ENCODE peak calls at places on chromosomes 13 and 19, in five cellular contexts. One of them, this sample, is unnamed.

GRCh38 chr19:18401580-18402112 is 4.2 kb upstream of the LRRC25 start:
- DNase-seq in frontal cortex: no peak
- DNase-seq in Calu3: peak; percentile 69
- DNase-seq in astrocyte of the spinal cord: peak; percentile 57
- DNase-seq in naive thymus-derived CD8-positive, alpha-beta T cell: no peak
- DNase-seq in this sample: no peak

GRCh38 chr13:30466841-30467252 is 1.1 kb upstream of the HMGB1 start:
- DNase-seq in frontal cortex: no peak
- DNase-seq in Calu3: no peak
- DNase-seq in naive thymus-derived CD8-positive, alpha-beta T cell: no peak
- DNase-seq in astrocyte of the spinal cord: peak; percentile 27
- DNase-seq in this sample: no peak

GRCh38 chr13:95123726-95124125 is 177.5 kb downstream of the ABCC4 start:
- DNase-seq in frontal cortex: no peak
- DNase-seq in astrocyte of the spinal cord: no peak
- DNase-seq in Calu3: no peak
- DNase-seq in naive thymus-derived CD8-positive, alpha-beta T cell: no peak
- DNase-seq in this sample: no peak

GRCh38 chr13:67023088-67023893 is 206.8 kb downstream of the PCDH9 start:
- DNase-seq in Calu3: peak; percentile 3
- DNase-seq in frontal cortex: no peak
- DNase-seq in astrocyte of the spinal cord: peak; percentile 96
- DNase-seq in naive thymus-derived CD8-positive, alpha-beta T cell: no peak
- DNase-seq in this sample: peak; percentile 50

GRCh38 chr13:76189882-76190519 is 553.9 kb downstream of the LMO7 start:
- DNase-seq in naive thymus-derived CD8-positive, alpha-beta T cell: no peak
- DNase-seq in astrocyte of the spinal cord: no peak
- DNase-seq in Calu3: no peak
- DNase-seq in frontal cortex: no peak
- DNase-seq in this sample: no peak

GRCh38 chr13:52405767-52406494 is at the start of gene THSD1:
- DNase-seq in frontal cortex: peak; percentile 61
- DNase-seq in Calu3: peak; percentile 34
- DNase-seq in astrocyte of the spinal cord: peak; percentile 28
- DNase-seq in naive thymus-derived CD8-positive, alpha-beta T cell: peak; percentile 62
- DNase-seq in this sample: no peak

GRCh38 chr19:11539495-11540365 is 1.1 kb downstream of the CNN1 start:
- DNase-seq in naive thymus-derived CD8-positive, alpha-beta T cell: no peak
- DNase-seq in astrocyte of the spinal cord: no peak
- DNase-seq in frontal cortex: peak; percentile 63
- DNase-seq in Calu3: no peak
- DNase-seq in this sample: no peak

GRCh38 chr19:4304509-4305252 is at the start of gene FSD1:
- DNase-seq in Calu3: peak; percentile 39
- DNase-seq in frontal cortex: peak; percentile 89
- DNase-seq in astrocyte of the spinal cord: peak; percentile 42
- DNase-seq in naive thymus-derived CD8-positive, alpha-beta T cell: peak; percentile 74
- DNase-seq in this sample: peak; percentile 92

GRCh38 chr19:55085923-55086715 is 10.4 kb downstream of the EPS8L1 start:
- DNase-seq in frontal cortex: no peak
- DNase-seq in astrocyte of the spinal cord: no peak
- DNase-seq in Calu3: no peak
- DNase-seq in naive thymus-derived CD8-positive, alpha-beta T cell: peak; percentile 56
- DNase-seq in this sample: no peak

GRCh38 chr13:31722684-31723083 is 16.6 kb upstream of the RXFP2 start:
- DNase-seq in Calu3: no peak
- DNase-seq in astrocyte of the spinal cord: peak; percentile 2
- DNase-seq in frontal cortex: no peak
- DNase-seq in naive thymus-derived CD8-positive, alpha-beta T cell: no peak
- DNase-seq in this sample: no peak

GRCh38 chr13:50692396-50692915 is 151.0 kb downstream of the DLEU7 start:
- DNase-seq in Calu3: no peak
- DNase-seq in astrocyte of the spinal cord: no peak
- DNase-seq in naive thymus-derived CD8-positive, alpha-beta T cell: no peak
- DNase-seq in frontal cortex: no peak
- DNase-seq in this sample: no peak

GRCh38 chr13:55347528-55347927 is 1793.2 kb upstream of the PRR20A start:
- DNase-seq in Calu3: no peak
- DNase-seq in astrocyte of the spinal cord: no peak
- DNase-seq in frontal cortex: no peak
- DNase-seq in naive thymus-derived CD8-positive, alpha-beta T cell: no peak
- DNase-seq in this sample: no peak

GRCh38 chr19:5451494-5451893 is 3.7 kb upstream of the ZNRF4 start:
- DNase-seq in astrocyte of the spinal cord: no peak
- DNase-seq in frontal cortex: no peak
- DNase-seq in naive thymus-derived CD8-positive, alpha-beta T cell: no peak
- DNase-seq in Calu3: no peak
- DNase-seq in this sample: no peak

GRCh38 chr19:708154-709141 is at the start of gene PALM:
- DNase-seq in naive thymus-derived CD8-positive, alpha-beta T cell: no peak
- DNase-seq in frontal cortex: peak; percentile 58
- DNase-seq in Calu3: no peak
- DNase-seq in astrocyte of the spinal cord: no peak
- DNase-seq in this sample: no peak

GRCh38 chr13:40026741-40027140 is 371.3 kb downstream of the COG6 start:
- DNase-seq in naive thymus-derived CD8-positive, alpha-beta T cell: no peak
- DNase-seq in Calu3: no peak
- DNase-seq in frontal cortex: no peak
- DNase-seq in astrocyte of the spinal cord: no peak
- DNase-seq in this sample: no peak

GRCh38 chr13:112686364-112686763 is 3.5 kb upstream of the ATP11A start:
- DNase-seq in naive thymus-derived CD8-positive, alpha-beta T cell: no peak
- DNase-seq in Calu3: no peak
- DNase-seq in astrocyte of the spinal cord: no peak
- DNase-seq in frontal cortex: no peak
- DNase-seq in this sample: no peak